ENCODE peak calls at places on chromosomes 11 and 22, in six cellular contexts. I is HL-60, S is thyroid gland, G is breast epithelium, P is foreskin fibroblast, V is tibial nerve. F is an unnamed sample.

GRCh38 chr11:9176550-9176949 is 85.2 kb upstream of the SCUBE2 start:
- DNase-seq in I (no peak), S (no peak), G (no peak), P (peak), V (no peak), F (no peak)

GRCh38 chr11:61011239-61011870 is 39.9 kb downstream of the CD6 start:
- DNase-seq in I (no peak), S (no peak), G (no peak), P (no peak), V (no peak), F (no peak)

GRCh38 chr11:2196970-2197770 is 25.6 kb upstream of the TH start:
- DNase-seq in I (peak), S (peak), G (peak), P (peak), V (peak), F (no peak)

GRCh38 chr11:45390407-45390806 is 104.3 kb upstream of the SYT13 start:
- DNase-seq in I (no peak), S (no peak), G (no peak), P (peak), V (no peak), F (no peak)

GRCh38 chr22:30038219-30038618 is 42.0 kb upstream of the HORMAD2 start:
- DNase-seq in I (no peak), S (peak), G (no peak), P (peak), V (no peak), F (peak)

GRCh38 chr11:115653076-115653475 is 148.9 kb upstream of the CADM1 start:
- DNase-seq in I (no peak), S (no peak), G (no peak), P (no peak), V (no peak), F (no peak)

GRCh38 chr22:37516456-37516855 is 2.8 kb downstream of the CARD10 start:
- DNase-seq in I (no peak), S (no peak), G (no peak), P (no peak), V (no peak), F (no peak)

GRCh38 chr22:41968601-41969000 is 642 bp upstream of the SEPTIN3 start:
- DNase-seq in I (no peak), S (no peak), G (no peak), P (no peak), V (no peak), F (no peak)

GRCh38 chr11:15673408-15673811 is 558.7 kb downstream of the INSC start:
- DNase-seq in I (no peak), S (peak), G (no peak), P (no peak), V (no peak), F (no peak)

GRCh38 chr11:5891216-5891800 is 1.7 kb upstream of the OR52E5 start:
- DNase-seq in I (no peak), S (no peak), G (no peak), P (peak), V (no peak), F (no peak)

GRCh38 chr22:48496987-48497650 is 1330.6 kb downstream of the BRD1 start:
- DNase-seq in I (no peak), S (no peak), G (no peak), P (no peak), V (no peak), F (no peak)

GRCh38 chr22:37230673-37231405 is 13.2 kb downstream of the RAC2 start:
- DNase-seq in I (no peak), S (no peak), G (no peak), P (peak), V (no peak), F (no peak)

GRCh38 chr11:35036642-35037041 is 102.3 kb upstream of the CD44 start:
- DNase-seq in I (no peak), S (no peak), G (no peak), P (no peak), V (no peak), F (no peak)

GRCh38 chr11:119484741-119485605 is 62.0 kb upstream of the THY1 start:
- DNase-seq in I (no peak), S (no peak), G (peak), P (no peak), V (no peak), F (no peak)
- TF ChIP-seq CTCF in I (no peak), S (no peak), G (no peak), P (no peak), V (no peak), F (peak)

GRCh38 chr11:17371614-17372013 is 16.8 kb downstream of the KCNJ11 start:
- DNase-seq in I (no peak), S (no peak), G (no peak), P (peak), V (no peak), F (no peak)
- H3K4me3 ChIP-seq in I (no peak), S (no peak), G (no peak), P (no peak), V (no peak), F (no peak)

GRCh38 chr22:32204211-32204855 is 540 bp downstream of the RFPL2 start:
- DNase-seq in I (peak), S (peak), G (no peak), P (no peak), V (no peak), F (no peak)
- TF ChIP-seq CTCF in I (peak), S (no peak), G (no peak), P (no peak), V (no peak), F (no peak)

GRCh38 chr11:67371199-67371548 is 2.2 kb downstream of the CLCF1 start:
- DNase-seq in I (peak), S (no peak), G (no peak), P (no peak), V (no peak), F (no peak)
- H3K4me3 ChIP-seq in I (peak), S (no peak), G (no peak), P (peak), V (no peak), F (peak)